ENCODE peak calls at places on chromosomes 11 and 22, in four cellular contexts. W, X, B and I are unnamed samples.
A peak's percentile ranks its signal among the peaks of the same experiment; 100 is the strongest.

GRCh38 chr22:46473021-46473779 is 64.2 kb downstream of the CELSR1 start:
- DNase-seq in W (no peak), X (no peak), B (no peak), I (no peak)

GRCh38 chr11:118908931-118909618 is 16.7 kb downstream of the BCL9L start:
- DNase-seq in W (no peak), X (peak; percentile 76), B (peak; percentile 85), I (peak; percentile 48)

GRCh38 chr22:32473388-32473952 is 1.1 kb upstream of the FBXO7 start:
- DNase-seq in W (no peak), X (peak; percentile 71), B (no peak), I (peak; percentile 46)

GRCh38 chr11:134126197-134126822 is 57.4 kb downstream of the JAM3 start:
- DNase-seq in W (no peak), X (peak; percentile 20), B (no peak), I (peak; percentile 31)

GRCh38 chr11:34173050-34173449 is 67.6 kb downstream of the NAT10 start:
- DNase-seq in W (no peak), X (no peak), B (no peak), I (no peak)

GRCh38 chr11:65592840-65593517 is 2.6 kb downstream of the KCNK7 start:
- DNase-seq in W (no peak), X (no peak), B (no peak), I (no peak)

GRCh38 chr11:70399681-70400112 is 1.4 kb downstream of the CTTN start:
- DNase-seq in W (peak; percentile 92), X (peak; percentile 99), B (peak; percentile 85), I (peak; percentile 94)

GRCh38 chr22:46437990-46438389 is 99.4 kb downstream of the CELSR1 start:
- DNase-seq in W (no peak), X (no peak), B (no peak), I (no peak)

GRCh38 chr22:42972592-42973535 is 42.1 kb downstream of the PACSIN2 start:
- DNase-seq in W (no peak), X (no peak), B (no peak), I (no peak)

GRCh38 chr11:15621565-15621964 is 506.8 kb downstream of the INSC start:
- DNase-seq in W (no peak), X (no peak), B (no peak), I (no peak)

GRCh38 chr11:720017-720641 is 14.1 kb downstream of the EPS8L2 start:
- DNase-seq in W (no peak), X (no peak), B (no peak), I (no peak)

GRCh38 chr22:39174498-39175120 is 22.1 kb upstream of the CBX7 start:
- DNase-seq in W (peak; percentile 89), X (peak; percentile 81), B (no peak), I (peak; percentile 59)

GRCh38 chr11:74932169-74932568 is 16.7 kb downstream of the XRRA1 start:
- DNase-seq in W (no peak), X (peak; percentile 48), B (no peak), I (no peak)

GRCh38 chr11:56876621-56877312 is 111.9 kb upstream of the OR5AK2 start:
- DNase-seq in W (no peak), X (peak; percentile 35), B (no peak), I (peak; percentile 26)

GRCh38 chr11:69351460-69351859 is 57.5 kb downstream of the MYEOV start:
- DNase-seq in W (no peak), X (peak; percentile 62), B (no peak), I (no peak)

GRCh38 chr22:29520851-29521250 is 32.7 kb downstream of the THOC5 start:
- DNase-seq in W (no peak), X (peak; percentile 10), B (no peak), I (no peak)

GRCh38 chr22:48836673-48837340 is 990.9 kb downstream of the BRD1 start:
- DNase-seq in W (no peak), X (no peak), B (no peak), I (no peak)

GRCh38 chr11:111761056-111761455 is 5.1 kb downstream of the PPP2R1B start:
- DNase-seq in W (no peak), X (no peak), B (no peak), I (no peak)

GRCh38 chr11:16897460-16898061 is 116.7 kb downstream of the PLEKHA7 start:
- DNase-seq in W (no peak), X (no peak), B (no peak), I (no peak)

GRCh38 chr11:121829159-121829643 is 286.8 kb downstream of the BLID start:
- DNase-seq in W (peak; percentile 83), X (peak; percentile 85), B (peak; percentile 3), I (peak; percentile 74)

GRCh38 chr11:57476223-57476882 is 16.0 kb downstream of the RTN4RL2 start:
- DNase-seq in W (no peak), X (peak; percentile 43), B (no peak), I (no peak)

GRCh38 chr22:33049125-33049729 is 9.0 kb downstream of the SYN3 start:
- DNase-seq in W (peak; percentile 81), X (peak; percentile 44), B (peak; percentile 32), I (peak; percentile 75)

GRCh38 chr11:100918551-100919500 is 210.8 kb downstream of the PGR start:
- DNase-seq in W (no peak), X (peak; percentile 77), B (no peak), I (peak; percentile 51)

GRCh38 chr11:34331329-34331728 is 26.5 kb downstream of the ABTB2 start:
- DNase-seq in W (no peak), X (peak; percentile 86), B (no peak), I (peak; percentile 77)

GRCh38 chr11:8363924-8364323 is 100.2 kb upstream of the LMO1 start:
- DNase-seq in W (peak; percentile 71), X (no peak), B (no peak), I (peak; percentile 47)

DNA sequence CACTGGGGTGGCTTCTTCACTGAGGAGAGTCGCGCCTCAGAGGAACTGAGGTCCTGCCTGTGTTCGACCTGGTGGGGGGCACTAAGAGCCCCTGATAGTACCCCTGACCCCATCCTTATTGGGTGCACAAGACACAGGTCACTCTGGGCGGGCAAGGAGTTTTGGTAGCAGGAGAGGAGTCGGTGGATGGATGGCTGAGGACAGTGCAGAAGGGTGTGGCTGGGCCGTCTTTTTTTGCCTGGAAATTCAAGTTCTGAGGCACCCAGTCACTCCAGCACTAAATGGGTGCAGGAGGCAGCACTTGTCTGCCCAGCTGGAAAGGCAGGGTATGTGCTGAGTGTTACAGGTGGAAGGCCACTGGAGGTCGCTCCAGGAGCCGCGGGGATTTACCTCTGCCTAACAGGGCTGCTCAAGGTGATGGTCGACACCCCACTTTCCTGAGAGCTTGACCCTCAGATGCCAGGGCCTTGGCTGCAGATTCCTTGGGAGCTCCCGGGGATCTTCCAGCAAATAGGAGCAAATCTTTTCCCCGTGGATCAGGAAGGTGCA is 960 bp downstream of the TSSC4 start:
- DNase-seq in W (no peak), X (peak; percentile 15), B (no peak), I (no peak)
- TF ChIP-seq CTCF in W (no peak), X (peak; percentile 44), B (no peak), I (no peak)

GRCh38 chr11:123624974-123625373 is 29.4 kb downstream of the SCN3B start:
- DNase-seq in W (no peak), X (no peak), B (no peak), I (peak; percentile 11)

GRCh38 chr11:123616505-123617198 is 37.8 kb downstream of the SCN3B start:
- DNase-seq in W (peak; percentile 64), X (no peak), B (peak; percentile 81), I (peak; percentile 77)

DNA sequence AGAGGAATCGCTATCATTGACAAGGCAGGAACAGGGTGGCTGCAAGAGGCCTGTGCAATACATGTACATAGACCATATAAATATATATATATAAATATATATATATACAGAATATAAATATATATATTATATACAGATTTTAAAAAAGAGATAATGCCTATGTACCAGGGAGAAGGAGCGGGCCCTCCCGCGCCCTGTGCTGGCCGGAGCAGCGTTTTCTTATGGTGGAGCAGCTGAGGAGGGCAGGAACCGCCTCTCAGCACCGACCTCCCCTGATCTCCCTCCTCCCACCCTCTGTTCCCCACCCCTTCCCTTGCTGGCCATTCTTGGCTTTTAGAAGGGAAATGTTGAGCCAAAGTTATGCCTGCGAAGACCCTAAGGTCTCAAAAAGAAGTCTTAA is 31.8 kb downstream of the SCN3B start:
- DNase-seq in W (no peak), X (no peak), B (no peak), I (no peak)
- TF ChIP-seq CTCF in W (no peak), X (no peak), B (no peak), I (no peak)

DNA sequence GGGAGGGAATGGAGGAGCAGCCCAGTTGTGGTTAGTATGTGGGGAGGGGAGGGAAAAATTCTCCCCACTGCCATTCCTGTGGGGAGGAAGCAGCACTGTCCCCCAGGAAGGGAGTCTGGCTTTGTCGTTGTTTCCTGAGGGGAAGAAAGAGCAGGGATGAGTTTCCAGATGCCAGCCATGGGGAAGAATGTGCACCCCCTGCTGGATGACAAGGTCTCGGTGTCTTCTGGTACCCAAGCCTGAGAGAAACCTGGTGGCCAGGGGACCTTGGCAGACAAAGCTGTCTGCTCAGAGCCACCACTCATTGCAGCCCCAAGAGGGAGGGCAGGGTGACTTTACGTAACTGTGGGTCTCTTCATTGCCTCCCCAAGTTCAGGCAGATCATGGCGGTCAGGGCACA is 81.3 kb upstream of the CD82 start:
- DNase-seq in W (no peak), X (peak; percentile 12), B (no peak), I (peak; percentile 39)
- TF ChIP-seq CTCF in W (no peak), X (peak; percentile 52), B (no peak), I (peak; percentile 26)

GRCh38 chr22:27892811-27893210 is 26.2 kb downstream of the PITPNB start:
- DNase-seq in W (no peak), X (no peak), B (no peak), I (no peak)
- TF ChIP-seq CTCF in W (no peak), X (no peak), B (no peak), I (no peak)

DNA sequence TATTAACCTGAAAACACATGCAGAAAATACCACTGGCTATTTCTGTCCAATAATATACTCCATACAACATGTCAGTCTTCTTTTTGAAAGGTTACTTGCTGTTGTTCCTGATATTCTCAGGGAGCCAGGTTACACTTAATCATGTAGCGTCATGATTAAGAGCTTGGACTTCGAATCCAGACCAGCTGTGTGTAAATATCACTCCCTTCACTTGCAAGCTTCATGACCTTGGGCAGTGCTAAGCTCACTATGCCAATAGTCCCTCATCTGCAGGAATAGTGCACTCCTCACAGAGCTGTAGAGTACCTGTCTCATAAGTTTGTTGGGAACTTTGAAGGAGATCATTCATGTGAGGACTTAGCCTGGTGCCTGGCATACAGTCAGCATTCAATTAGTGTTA is 1.9 kb downstream of the HTR3B start:
- DNase-seq in W (no peak), X (no peak), B (no peak), I (no peak)
- TF ChIP-seq CTCF in W (no peak), X (no peak), B (no peak), I (no peak)

GRCh38 chr22:20128902-20129746 is 2.5 kb upstream of the ZDHHC8 start:
- DNase-seq in W (no peak), X (peak; percentile 46), B (no peak), I (peak; percentile 35)
- TF ChIP-seq CTCF in W (no peak), X (peak; percentile 55), B (peak; percentile 39), I (no peak)